ENCODE peak calls at places on chromosome X, in six cellular contexts. W is COR-L47; J is activated CD4-positive, alpha-beta T cell treated with anti-CD3 and anti-CD28 coated beads for 1 hour; N is amniotic stem cell; O is MG63; Y is testis. A is an unnamed sample.

GRCh38 chrX:13110427-13111324 is 66.3 kb upstream of the FAM9C start:
- DNase-seq in W (peak; percentile 34), J (no peak), N (peak; percentile 81), O (peak; percentile 48), Y (no peak), A (no peak)

GRCh38 chrX:149259241-149259640 is 245.9 kb downstream of the IDS start:
- DNase-seq in W (no peak), J (no peak), N (no peak), O (peak; percentile 26), Y (no peak), A (no peak)

GRCh38 chrX:14064632-14065432 is 35.1 kb upstream of the GEMIN8 start:
- DNase-seq in W (no peak), J (no peak), N (no peak), O (no peak), Y (no peak), A (no peak)

GRCh38 chrX:129959493-129959832 is 23.0 kb upstream of the BCORL1 start:
- DNase-seq in W (no peak), J (no peak), N (no peak), O (no peak), Y (no peak), A (no peak)

GRCh38 chrX:19514791-19515614 is at the start of gene MAP3K15:
- DNase-seq in W (no peak), J (no peak), N (no peak), O (peak; percentile 61), Y (peak; percentile 22), A (no peak)

GRCh38 chrX:3669841-3670240 is 43.6 kb downstream of the PRKX start:
- DNase-seq in W (no peak), J (no peak), N (no peak), O (no peak), Y (no peak), A (no peak)

GRCh38 chrX:6052111-6052745 is 176.4 kb downstream of the NLGN4X start:
- DNase-seq in W (no peak), J (no peak), N (no peak), O (no peak), Y (no peak), A (no peak)

GRCh38 chrX:23908219-23909003 is 605 bp downstream of the CXorf58 start:
- DNase-seq in W (no peak), J (no peak), N (no peak), O (no peak), Y (no peak), A (no peak)

GRCh38 chrX:110425222-110425621 is 66.6 kb downstream of the RTL9 start:
- DNase-seq in W (peak; percentile 81), J (no peak), N (no peak), O (no peak), Y (no peak), A (no peak)

GRCh38 chrX:149829751-149830191 is 48.0 kb downstream of the MAGEA9 start:
- DNase-seq in W (no peak), J (no peak), N (no peak), O (no peak), Y (no peak), A (peak; percentile 35)

GRCh38 chrX:49308604-49309269 is 5.3 kb downstream of the GAGE10 start:
- DNase-seq in W (no peak), J (peak; percentile 8), N (no peak), O (no peak), Y (peak; percentile 73), A (peak; percentile 29)